ENCODE peak calls at places on chromosomes 11 and 22, in four cellular contexts. P is mesenchymal stem cell, S is heart right ventricle, E is heart left ventricle. N is an unnamed sample.
A peak's percentile ranks its signal among the peaks of the same experiment; 100 is the strongest.

GRCh38 chr11:93248602-93249001 is 50.8 kb upstream of the SLC36A4 start:
- DNase-seq in P (peak; percentile 8), S (no peak), E (no peak), N (no peak)

GRCh38 chr11:72224587-72225410 is at the start of gene INPPL1:
- DNase-seq in P (peak; percentile 55), S (peak; percentile 72), E (peak; percentile 63), N (peak; percentile 90)

GRCh38 chr11:111939836-111940604 is 2.9 kb downstream of the DIXDC1 start:
- DNase-seq in P (peak; percentile 76), S (no peak), E (no peak), N (no peak)

GRCh38 chr11:74778581-74778980 is 29.9 kb downstream of the RNF169 start:
- DNase-seq in P (no peak), S (no peak), E (no peak), N (no peak)

GRCh38 chr11:61513143-61513740 is 4.7 kb downstream of the LRRC10B start:
- DNase-seq in P (no peak), S (no peak), E (no peak), N (no peak)

GRCh38 chr11:106271686-106272085 is 194.2 kb downstream of the AASDHPPT start:
- DNase-seq in P (no peak), S (no peak), E (no peak), N (no peak)

GRCh38 chr22:41922336-41922735 is 4.3 kb downstream of the TNFRSF13C start:
- DNase-seq in P (no peak), S (no peak), E (no peak), N (no peak)

GRCh38 chr11:121802542-121802941 is 313.5 kb downstream of the BLID start:
- DNase-seq in P (peak; percentile 28), S (peak; percentile 46), E (peak; percentile 79), N (peak; percentile 38)

GRCh38 chr11:108592591-108593213 is 866 bp downstream of the EXPH5 start:
- DNase-seq in P (peak; percentile 21), S (peak; percentile 4), E (peak; percentile 29), N (no peak)

GRCh38 chr11:107704432-107704831 is 7.4 kb downstream of the SLN start:
- DNase-seq in P (peak; percentile 71), S (no peak), E (no peak), N (no peak)

GRCh38 chr11:36090351-36091245 is 146.7 kb downstream of the LDLRAD3 start:
- DNase-seq in P (no peak), S (no peak), E (no peak), N (peak; percentile 36)

GRCh38 chr22:26161746-26162145 is 7.5 kb upstream of the SEZ6L start:
- DNase-seq in P (no peak), S (no peak), E (no peak), N (no peak)

GRCh38 chr11:134762248-134763029 is 350.4 kb upstream of the B3GAT1 start:
- DNase-seq in P (no peak), S (peak; percentile 20), E (no peak), N (peak; percentile 58)

GRCh38 chr11:86097965-86098364 is 29.1 kb upstream of the PICALM start:
- DNase-seq in P (no peak), S (no peak), E (no peak), N (no peak)

GRCh38 chr11:115334932-115335788 is 169.1 kb downstream of the CADM1 start:
- DNase-seq in P (peak; percentile 39), S (no peak), E (no peak), N (peak; percentile 1)

GRCh38 chr11:45280449-45280848 is 5.7 kb downstream of the SYT13 start:
- DNase-seq in P (no peak), S (no peak), E (no peak), N (no peak)

GRCh38 chr11:15199693-15200092 is 85.0 kb downstream of the INSC start:
- DNase-seq in P (peak; percentile 60), S (peak; percentile 66), E (peak; percentile 56), N (no peak)

GRCh38 chr22:25759825-25760231 is 17.8 kb downstream of the MYO18B start:
- DNase-seq in P (peak; percentile 89), S (no peak), E (peak; percentile 69), N (no peak)

GRCh38 chr11:35146074-35146521 is 7.1 kb downstream of the CD44 start:
- DNase-seq in P (peak; percentile 5), S (no peak), E (no peak), N (no peak)

GRCh38 chr11:45927684-45928413 is 5.4 kb downstream of the LARGE2 start:
- DNase-seq in P (no peak), S (no peak), E (no peak), N (peak; percentile 60)

GRCh38 chr22:50141891-50142363 is 28.6 kb upstream of the PANX2 start:
- DNase-seq in P (peak; percentile 44), S (no peak), E (no peak), N (peak; percentile 75)

GRCh38 chr11:8593455-8593854 is 573 bp downstream of the STK33 start:
- DNase-seq in P (no peak), S (no peak), E (no peak), N (no peak)

GRCh38 chr11:122850076-122850631 is 11.9 kb downstream of the CRTAM start:
- DNase-seq in P (peak; percentile 68), S (no peak), E (no peak), N (no peak)

GRCh38 chr11:13119928-13120520 is 110.9 kb downstream of the RASSF10 start:
- DNase-seq in P (no peak), S (no peak), E (no peak), N (no peak)

GRCh38 chr22:31692186-31692886 is 30.3 kb upstream of the PISD start:
- DNase-seq in P (peak; percentile 63), S (no peak), E (no peak), N (no peak)

GRCh38 chr11:69130586-69131566 is 24.9 kb upstream of the SMIM38 start:
- DNase-seq in P (no peak), S (peak; percentile 50), E (peak; percentile 82), N (peak; percentile 40)

GRCh38 chr11:9851366-9851765 is 187.5 kb downstream of the SWAP70 start:
- DNase-seq in P (peak; percentile 85), S (no peak), E (no peak), N (no peak)

GRCh38 chr11:134398079-134398444 is 14.0 kb downstream of the B3GAT1 start:
- DNase-seq in P (no peak), S (no peak), E (no peak), N (peak; percentile 43)

GRCh38 chr11:68297812-68298658 is 14.4 kb upstream of the LRP5 start:
- DNase-seq in P (peak; percentile 73), S (peak; percentile 75), E (peak; percentile 80), N (peak; percentile 97)

GRCh38 chr11:59550842-59551650 is 39.7 kb downstream of the OR4D9 start:
- DNase-seq in P (peak; percentile 96), S (peak; percentile 77), E (peak; percentile 82), N (no peak)

GRCh38 chr22:19765477-19766234 is 5.1 kb downstream of the TBX1 start:
- DNase-seq in P (peak; percentile 38), S (no peak), E (no peak), N (peak; percentile 87)

GRCh38 chr11:85800595-85801342 is 10.2 kb downstream of the SYTL2 start:
- DNase-seq in P (no peak), S (no peak), E (no peak), N (no peak)

GRCh38 chr11:68751331-68751856 is at the start of gene TESMIN:
- DNase-seq in P (peak; percentile 74), S (peak; percentile 72), E (peak; percentile 88), N (peak; percentile 100)

GRCh38 chr11:74559110-74559933 is 33.1 kb upstream of the POLD3 start:
- DNase-seq in P (no peak), S (peak; percentile 40), E (no peak), N (no peak)

GRCh38 chr11:117945047-117945820 is 16.0 kb upstream of the TMPRSS13 start:
- DNase-seq in P (no peak), S (no peak), E (no peak), N (peak; percentile 60)

GRCh38 chr22:23892626-23893445 is 1.3 kb upstream of the MIF start:
- DNase-seq in P (no peak), S (no peak), E (no peak), N (no peak)

GRCh38 chr11:65316311-65316978 is 1.8 kb downstream of the CDC42EP2 start:
- DNase-seq in P (peak; percentile 94), S (peak; percentile 47), E (peak; percentile 66), N (no peak)

GRCh38 chr11:65992056-65992455 is 9.9 kb downstream of the EIF1AD start:
- DNase-seq in P (no peak), S (no peak), E (no peak), N (no peak)

DNA sequence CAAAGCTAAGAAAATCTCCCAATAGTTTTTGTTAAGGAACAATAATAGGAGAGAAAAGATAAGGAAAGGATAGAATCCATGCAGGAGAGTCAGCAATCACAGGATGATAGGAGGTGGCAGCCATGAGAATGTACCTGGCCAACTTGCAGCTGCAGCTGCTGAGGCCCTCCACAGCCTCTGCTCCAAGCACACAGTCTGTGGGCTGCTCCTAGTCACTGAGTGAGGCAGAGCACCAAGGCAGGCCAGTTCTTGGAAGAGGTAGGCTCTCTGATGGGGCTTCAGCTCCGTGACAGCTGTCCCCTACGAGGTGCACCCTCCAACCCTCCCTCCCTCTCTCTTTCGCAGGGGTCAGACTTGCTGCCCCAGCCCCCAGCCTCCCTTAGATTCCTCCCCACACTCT is 5.5 kb upstream of the KCNJ1 start:
- DNase-seq in P (no peak), S (no peak), E (no peak), N (no peak)
- H3K27me3 ChIP-seq in P (peaks cover 63% of the 10 kb centered on the region), S (no peaks in the 10 kb centered on the region), E (no peaks in the 10 kb centered on the region), N (peaks cover 9% of the 10 kb centered on the region)

GRCh38 chr11:63822438-63822837 is 9.2 kb downstream of the SPINDOC start:
- DNase-seq in P (no peak), S (no peak), E (no peak), N (no peak)
- H3K36me3 ChIP-seq in P (peaks cover 82% of the 10 kb centered on the region), S (no peaks in the 10 kb centered on the region), E (peaks cover 87% of the 10 kb centered on the region), N (peaks cover 65% of the 10 kb centered on the region)

GRCh38 chr22:36775589-36775965 is 342 bp downstream of the IFT27 start:
- DNase-seq in P (no peak), S (peak; percentile 18), E (peak; percentile 48), N (no peak)
- H3K4me3 ChIP-seq in P (peak overlapping the region; percentile 89), S (peak overlapping the region; percentile 96), E (peak overlapping the region; percentile 40), N (peak overlapping the region; percentile 74)

GRCh38 chr11:5229388-5229787 is 2.5 kb upstream of the HBB start:
- DNase-seq in P (no peak), S (no peak), E (no peak), N (no peak)
- H3K27me3 ChIP-seq in P (no peaks in the 10 kb centered on the region), S (no peaks in the 10 kb centered on the region), E (no peaks in the 10 kb centered on the region), N (no peaks in the 10 kb centered on the region)

N was measured in H7.